ENCODE peak calls at places on chromosomes 16 and 17, in eight cellular contexts. One of them, this sample, is unnamed. For H3K4me1, the result is how much of the 10 kb centered on the place peaks cover.

GRCh38 chr17:63136381-63137012 is 170.5 kb downstream of the TANC2 start:
- DNase-seq in H1: no peak
- DNase-seq in mammary epithelial cell: no peak
- DNase-seq in heart right ventricle: no peak
- DNase-seq in upper lobe of right lung: no peak
- DNase-seq in GM23338: peak
- DNase-seq in effector memory CD4-positive, alpha-beta T cell: no peak
- DNase-seq in HAP-1: peak
- DNase-seq in this sample: no peak

GRCh38 chr16:89972244-89973234 is 24.0 kb downstream of the DEF8 start:
- DNase-seq in GM23338: peak
- DNase-seq in effector memory CD4-positive, alpha-beta T cell: peak
- DNase-seq in H1: peak
- DNase-seq in mammary epithelial cell: peak
- DNase-seq in heart right ventricle: peak
- DNase-seq in upper lobe of right lung: peak
- DNase-seq in HAP-1: peak
- DNase-seq in this sample: peak

GRCh38 chr16:56643080-56643778 is 4.8 kb downstream of the MT1A start:
- DNase-seq in mammary epithelial cell: peak
- DNase-seq in HAP-1: no peak
- DNase-seq in heart right ventricle: peak
- DNase-seq in effector memory CD4-positive, alpha-beta T cell: peak
- DNase-seq in upper lobe of right lung: peak
- DNase-seq in H1: peak
- DNase-seq in GM23338: peak
- DNase-seq in this sample: peak

GRCh38 chr17:80826955-80827645 is 164.5 kb upstream of the CHMP6 start:
- DNase-seq in mammary epithelial cell: peak
- DNase-seq in GM23338: no peak
- DNase-seq in heart right ventricle: no peak
- DNase-seq in HAP-1: no peak
- DNase-seq in effector memory CD4-positive, alpha-beta T cell: no peak
- DNase-seq in upper lobe of right lung: peak
- DNase-seq in H1: no peak
- DNase-seq in this sample: no peak

GRCh38 chr17:33521784-33522183 is 228.7 kb upstream of the ASIC2 start:
- DNase-seq in upper lobe of right lung: no peak
- DNase-seq in HAP-1: peak
- DNase-seq in H1: peak
- DNase-seq in effector memory CD4-positive, alpha-beta T cell: no peak
- DNase-seq in mammary epithelial cell: no peak
- DNase-seq in GM23338: peak
- DNase-seq in heart right ventricle: no peak
- DNase-seq in this sample: peak

GRCh38 chr16:12793120-12793889 is 10.4 kb downstream of the CPPED1 start:
- DNase-seq in mammary epithelial cell: no peak
- DNase-seq in effector memory CD4-positive, alpha-beta T cell: no peak
- DNase-seq in upper lobe of right lung: no peak
- DNase-seq in H1: peak
- DNase-seq in GM23338: peak
- DNase-seq in heart right ventricle: no peak
- DNase-seq in HAP-1: no peak
- DNase-seq in this sample: no peak

GRCh38 chr17:61352771-61353170 is 46.9 kb upstream of the TBX2 start:
- DNase-seq in GM23338: no peak
- DNase-seq in upper lobe of right lung: no peak
- DNase-seq in H1: no peak
- DNase-seq in mammary epithelial cell: no peak
- DNase-seq in HAP-1: no peak
- DNase-seq in effector memory CD4-positive, alpha-beta T cell: no peak
- DNase-seq in heart right ventricle: no peak
- DNase-seq in this sample: no peak

GRCh38 chr16:79483336-79483735 is 117.2 kb downstream of the MAF start:
- DNase-seq in upper lobe of right lung: no peak
- DNase-seq in mammary epithelial cell: no peak
- DNase-seq in heart right ventricle: no peak
- DNase-seq in GM23338: no peak
- DNase-seq in H1: no peak
- DNase-seq in HAP-1: no peak
- DNase-seq in effector memory CD4-positive, alpha-beta T cell: no peak
- DNase-seq in this sample: no peak

DNA sequence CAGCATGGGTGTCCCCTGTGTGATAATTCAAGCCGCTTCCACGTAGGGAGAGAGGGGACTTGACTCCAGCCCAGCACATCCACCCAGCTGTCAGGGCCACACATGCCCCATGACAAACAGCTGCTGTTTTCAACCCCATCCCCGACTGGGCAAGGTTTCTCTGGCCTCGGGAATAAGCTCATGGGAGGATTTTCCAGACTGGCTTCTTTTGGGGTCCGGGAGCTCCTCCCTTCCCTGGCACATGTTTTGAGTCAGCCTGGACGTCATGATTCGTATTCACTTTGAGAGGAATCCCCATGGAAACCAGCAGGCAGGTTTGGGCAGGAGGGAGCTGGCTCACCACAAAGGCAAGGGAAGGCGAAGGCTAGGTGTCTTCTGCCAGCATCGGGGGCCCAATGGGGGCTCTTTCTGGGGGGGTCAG is 156.4 kb downstream of the CMIP start:
- DNase-seq in effector memory CD4-positive, alpha-beta T cell: no peak
- DNase-seq in H1: no peak
- DNase-seq in mammary epithelial cell: peak
- DNase-seq in GM23338: no peak
- DNase-seq in heart right ventricle: no peak
- DNase-seq in HAP-1: no peak
- DNase-seq in upper lobe of right lung: no peak
- DNase-seq in this sample: no peak
- H3K4me1 ChIP-seq in effector memory CD4-positive, alpha-beta T cell: under half
- H3K4me1 ChIP-seq in H1: under half
- H3K4me1 ChIP-seq in mammary epithelial cell: half or more
- H3K4me1 ChIP-seq in GM23338: under half
- H3K4me1 ChIP-seq in heart right ventricle: under half
- H3K4me1 ChIP-seq in HAP-1: under half
- H3K4me1 ChIP-seq in upper lobe of right lung: under half
- H3K4me1 ChIP-seq in this sample: half or more

GRCh38 chr16:53779186-53779585 is 75.2 kb downstream of the FTO start:
- DNase-seq in upper lobe of right lung: no peak
- DNase-seq in HAP-1: no peak
- DNase-seq in heart right ventricle: no peak
- DNase-seq in H1: no peak
- DNase-seq in effector memory CD4-positive, alpha-beta T cell: no peak
- DNase-seq in GM23338: no peak
- DNase-seq in mammary epithelial cell: peak
- DNase-seq in this sample: no peak

GRCh38 chr16:53773881-53774280 is 69.9 kb downstream of the FTO start:
- DNase-seq in effector memory CD4-positive, alpha-beta T cell: no peak
- DNase-seq in upper lobe of right lung: no peak
- DNase-seq in GM23338: no peak
- DNase-seq in mammary epithelial cell: no peak
- DNase-seq in HAP-1: no peak
- DNase-seq in heart right ventricle: no peak
- DNase-seq in H1: no peak
- DNase-seq in this sample: no peak

GRCh38 chr16:53775106-53775820 is 71.3 kb downstream of the FTO start:
- DNase-seq in H1: no peak
- DNase-seq in mammary epithelial cell: no peak
- DNase-seq in GM23338: no peak
- DNase-seq in effector memory CD4-positive, alpha-beta T cell: no peak
- DNase-seq in HAP-1: no peak
- DNase-seq in upper lobe of right lung: no peak
- DNase-seq in heart right ventricle: no peak
- DNase-seq in this sample: no peak

GRCh38 chr16:53773150-53773846 is 69.3 kb downstream of the FTO start:
- DNase-seq in effector memory CD4-positive, alpha-beta T cell: no peak
- DNase-seq in upper lobe of right lung: no peak
- DNase-seq in mammary epithelial cell: peak
- DNase-seq in HAP-1: peak
- DNase-seq in H1: no peak
- DNase-seq in heart right ventricle: no peak
- DNase-seq in GM23338: peak
- DNase-seq in this sample: peak

DNA sequence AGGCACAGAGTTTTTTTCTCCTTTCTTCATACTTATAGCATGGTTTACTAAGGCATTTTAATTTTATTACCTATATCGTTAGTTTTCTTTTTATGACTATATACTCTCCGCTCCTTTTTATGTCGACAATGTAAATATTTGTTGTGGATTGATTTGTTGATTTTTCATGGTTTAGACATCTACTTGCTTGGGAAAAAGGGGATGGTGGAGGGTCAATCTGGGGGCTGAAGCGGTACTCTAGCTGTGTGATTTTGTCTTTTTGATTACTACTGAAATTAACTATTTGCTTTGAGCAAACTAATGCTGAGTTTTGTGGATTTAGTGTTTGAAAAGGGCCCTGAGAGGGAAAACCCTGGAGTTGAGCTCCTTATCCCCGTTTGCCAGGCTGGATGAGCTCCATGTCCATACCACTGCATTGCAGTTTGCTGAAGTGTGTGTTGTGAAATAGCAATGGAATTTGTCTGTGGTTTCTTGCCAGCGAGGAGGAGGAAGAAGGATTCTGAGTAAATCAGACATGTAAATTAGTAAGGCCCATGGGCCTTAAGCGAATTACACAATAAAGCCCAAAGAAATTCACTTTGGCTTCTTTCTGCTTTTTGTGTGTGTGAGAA is 72.0 kb downstream of the FTO start:
- DNase-seq in mammary epithelial cell: peak
- DNase-seq in HAP-1: peak
- DNase-seq in upper lobe of right lung: peak
- DNase-seq in H1: no peak
- DNase-seq in effector memory CD4-positive, alpha-beta T cell: no peak
- DNase-seq in heart right ventricle: peak
- DNase-seq in GM23338: peak
- DNase-seq in this sample: peak
- H3K4me1 ChIP-seq in mammary epithelial cell: half or more
- H3K4me1 ChIP-seq in HAP-1: under half
- H3K4me1 ChIP-seq in upper lobe of right lung: half or more
- H3K4me1 ChIP-seq in H1: under half
- H3K4me1 ChIP-seq in effector memory CD4-positive, alpha-beta T cell: under half
- H3K4me1 ChIP-seq in heart right ventricle: under half
- H3K4me1 ChIP-seq in GM23338: under half
- H3K4me1 ChIP-seq in this sample: half or more

DNA sequence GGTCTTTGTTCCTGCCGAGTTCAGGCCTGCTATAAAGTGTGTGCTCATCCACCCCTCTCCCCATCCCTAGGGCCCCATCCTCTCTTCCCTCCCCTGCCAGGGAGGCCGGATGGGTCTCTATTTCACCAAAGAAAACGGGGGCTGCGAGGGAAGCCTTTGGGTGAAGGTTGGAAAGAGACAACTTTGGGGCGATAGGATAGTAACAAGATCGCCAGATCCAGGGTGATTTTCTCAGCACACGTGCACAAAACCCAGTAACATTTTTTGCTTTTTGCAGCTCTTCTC is 7.0 kb downstream of the CCR7 start:
- DNase-seq in upper lobe of right lung: no peak
- DNase-seq in GM23338: no peak
- DNase-seq in HAP-1: no peak
- DNase-seq in effector memory CD4-positive, alpha-beta T cell: no peak
- DNase-seq in heart right ventricle: no peak
- DNase-seq in H1: no peak
- DNase-seq in mammary epithelial cell: no peak
- DNase-seq in this sample: peak
- H3K4me1 ChIP-seq in upper lobe of right lung: under half
- H3K4me1 ChIP-seq in GM23338: under half
- H3K4me1 ChIP-seq in HAP-1: under half
- H3K4me1 ChIP-seq in effector memory CD4-positive, alpha-beta T cell: half or more
- H3K4me1 ChIP-seq in heart right ventricle: under half
- H3K4me1 ChIP-seq in H1: under half
- H3K4me1 ChIP-seq in mammary epithelial cell: under half
- H3K4me1 ChIP-seq in this sample: under half

GRCh38 chr17:64190468-64190867 is 60.5 kb upstream of the ERN1 start:
- DNase-seq in HAP-1: no peak
- DNase-seq in effector memory CD4-positive, alpha-beta T cell: no peak
- DNase-seq in upper lobe of right lung: no peak
- DNase-seq in H1: no peak
- DNase-seq in heart right ventricle: no peak
- DNase-seq in GM23338: no peak
- DNase-seq in mammary epithelial cell: no peak
- DNase-seq in this sample: no peak
- H3K4me1 ChIP-seq in HAP-1: under half
- H3K4me1 ChIP-seq in effector memory CD4-positive, alpha-beta T cell: under half
- H3K4me1 ChIP-seq in upper lobe of right lung: under half
- H3K4me1 ChIP-seq in H1: under half
- H3K4me1 ChIP-seq in heart right ventricle: under half
- H3K4me1 ChIP-seq in GM23338: under half
- H3K4me1 ChIP-seq in mammary epithelial cell: under half
- H3K4me1 ChIP-seq in this sample: under half

GRCh38 chr16:9094008-9094846 is 2.8 kb downstream of the HAPSTR1 start:
- DNase-seq in upper lobe of right lung: no peak
- DNase-seq in mammary epithelial cell: peak
- DNase-seq in HAP-1: no peak
- DNase-seq in effector memory CD4-positive, alpha-beta T cell: no peak
- DNase-seq in GM23338: no peak
- DNase-seq in H1: no peak
- DNase-seq in heart right ventricle: no peak
- DNase-seq in this sample: no peak

GRCh38 chr16:9096416-9096952 is 5.0 kb downstream of the HAPSTR1 start:
- DNase-seq in mammary epithelial cell: peak
- DNase-seq in H1: no peak
- DNase-seq in GM23338: no peak
- DNase-seq in upper lobe of right lung: no peak
- DNase-seq in heart right ventricle: no peak
- DNase-seq in HAP-1: no peak
- DNase-seq in effector memory CD4-positive, alpha-beta T cell: no peak
- DNase-seq in this sample: no peak

GRCh38 chr16:9095998-9096397 is 4.6 kb downstream of the HAPSTR1 start:
- DNase-seq in effector memory CD4-positive, alpha-beta T cell: no peak
- DNase-seq in mammary epithelial cell: no peak
- DNase-seq in GM23338: no peak
- DNase-seq in H1: no peak
- DNase-seq in HAP-1: no peak
- DNase-seq in heart right ventricle: no peak
- DNase-seq in upper lobe of right lung: no peak
- DNase-seq in this sample: no peak

GRCh38 chr16:9092963-9093477 is 1.6 kb downstream of the HAPSTR1 start:
- DNase-seq in H1: peak
- DNase-seq in GM23338: peak
- DNase-seq in HAP-1: peak
- DNase-seq in heart right ventricle: peak
- DNase-seq in upper lobe of right lung: peak
- DNase-seq in mammary epithelial cell: no peak
- DNase-seq in effector memory CD4-positive, alpha-beta T cell: peak
- DNase-seq in this sample: peak

DNA sequence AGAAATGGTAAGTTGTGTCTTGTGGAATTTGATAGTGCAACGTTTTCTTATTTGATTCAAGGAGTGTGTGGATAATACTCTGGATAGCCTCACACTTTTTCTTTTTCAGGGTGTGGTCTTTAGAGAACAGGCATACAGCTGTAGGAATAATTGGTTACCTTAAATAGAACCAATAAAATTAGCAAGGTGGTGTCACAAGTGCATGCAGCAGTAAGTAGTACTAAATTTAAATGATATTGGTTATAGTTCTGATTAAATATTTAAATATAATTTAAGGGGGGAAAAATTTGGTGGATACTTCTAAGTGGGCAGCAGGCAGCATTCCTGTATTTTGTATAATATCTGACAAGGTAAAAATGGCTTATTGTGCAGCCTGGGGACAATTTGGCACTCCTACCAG is 3.7 kb downstream of the HAPSTR1 start:
- DNase-seq in upper lobe of right lung: no peak
- DNase-seq in effector memory CD4-positive, alpha-beta T cell: no peak
- DNase-seq in GM23338: no peak
- DNase-seq in heart right ventricle: no peak
- DNase-seq in HAP-1: no peak
- DNase-seq in mammary epithelial cell: no peak
- DNase-seq in H1: no peak
- DNase-seq in this sample: no peak
- H3K4me1 ChIP-seq in upper lobe of right lung: half or more
- H3K4me1 ChIP-seq in effector memory CD4-positive, alpha-beta T cell: half or more
- H3K4me1 ChIP-seq in GM23338: under half
- H3K4me1 ChIP-seq in heart right ventricle: half or more
- H3K4me1 ChIP-seq in HAP-1: under half
- H3K4me1 ChIP-seq in mammary epithelial cell: under half
- H3K4me1 ChIP-seq in H1: under half
- H3K4me1 ChIP-seq in this sample: under half

This sample was measured in Caco-2.